ENCODE peak calls at places on chromosomes 1 and 21, in four cellular contexts. One of them, this sample, is unnamed.

GRCh38 chr1:226680653-226681052 is 58.4 kb downstream of the ITPKB start:
- DNase-seq in HepG2: no peak
- DNase-seq in GM12878: no peak
- DNase-seq in H1: no peak
- DNase-seq in this sample: no peak

GRCh38 chr1:55040083-55040952 is 970 bp downstream of the PCSK9 start:
- DNase-seq in GM12878: no peak
- DNase-seq in HepG2: no peak
- DNase-seq in H1: no peak
- DNase-seq in this sample: no peak

GRCh38 chr1:240499012-240499411 is 112.9 kb downstream of the GREM2 start:
- DNase-seq in HepG2: no peak
- DNase-seq in H1: no peak
- DNase-seq in GM12878: no peak
- DNase-seq in this sample: no peak

GRCh38 chr1:221939598-221939997 is 197.7 kb upstream of the DUSP10 start:
- DNase-seq in H1: no peak
- DNase-seq in GM12878: peak; percentile 84
- DNase-seq in HepG2: no peak
- DNase-seq in this sample: no peak

GRCh38 chr1:242455052-242455361 is 69.5 kb downstream of the PLD5 start:
- DNase-seq in GM12878: no peak
- DNase-seq in H1: no peak
- DNase-seq in HepG2: no peak
- DNase-seq in this sample: no peak

GRCh38 chr1:154729031-154729442 is 121.1 kb upstream of the ADAR start:
- DNase-seq in HepG2: peak; percentile 6
- DNase-seq in GM12878: no peak
- DNase-seq in H1: no peak
- DNase-seq in this sample: no peak

GRCh38 chr1:183896466-183897026 is 91.6 kb downstream of the RGL1 start:
- DNase-seq in H1: no peak
- DNase-seq in GM12878: no peak
- DNase-seq in HepG2: no peak
- DNase-seq in this sample: no peak

GRCh38 chr1:201091256-201091655 is 21.0 kb downstream of the CACNA1S start:
- DNase-seq in GM12878: no peak
- DNase-seq in H1: no peak
- DNase-seq in HepG2: no peak
- DNase-seq in this sample: no peak

GRCh38 chr1:84377480-84378095 is 20.7 kb upstream of the DNASE2B start:
- DNase-seq in H1: no peak
- DNase-seq in GM12878: no peak
- DNase-seq in HepG2: no peak
- DNase-seq in this sample: no peak

GRCh38 chr21:34690793-34691175 is 22.0 kb downstream of the CLIC6 start:
- DNase-seq in HepG2: no peak
- DNase-seq in H1: no peak
- DNase-seq in GM12878: no peak
- DNase-seq in this sample: no peak

GRCh38 chr21:34695434-34695833 is 26.6 kb downstream of the CLIC6 start:
- DNase-seq in H1: no peak
- DNase-seq in GM12878: peak; percentile 75
- DNase-seq in HepG2: no peak
- DNase-seq in this sample: no peak

GRCh38 chr21:34692458-34693020 is 23.7 kb downstream of the CLIC6 start:
- DNase-seq in GM12878: no peak
- DNase-seq in H1: no peak
- DNase-seq in HepG2: no peak
- DNase-seq in this sample: no peak

GRCh38 chr21:34691396-34692032 is 22.7 kb downstream of the CLIC6 start:
- DNase-seq in H1: no peak
- DNase-seq in HepG2: no peak
- DNase-seq in GM12878: no peak
- DNase-seq in this sample: no peak

GRCh38 chr21:34693192-34693810 is 24.5 kb downstream of the CLIC6 start:
- DNase-seq in H1: no peak
- DNase-seq in HepG2: peak; percentile 55
- DNase-seq in GM12878: no peak
- DNase-seq in this sample: peak; percentile 72
- TF ChIP-seq SUZ12 in H1: no peak
- TF ChIP-seq SUZ12 in HepG2: no peak
- TF ChIP-seq SUZ12 in GM12878: no peak
- TF ChIP-seq SUZ12 in this sample: no peak

GRCh38 chr1:38488162-38488898 is 371.2 kb downstream of the RRAGC start:
- DNase-seq in GM12878: no peak
- DNase-seq in HepG2: no peak
- DNase-seq in H1: no peak
- DNase-seq in this sample: no peak

GRCh38 chr1:38486115-38486514 is 373.5 kb downstream of the RRAGC start:
- DNase-seq in HepG2: no peak
- DNase-seq in H1: no peak
- DNase-seq in GM12878: no peak
- DNase-seq in this sample: no peak

GRCh38 chr1:38487398-38487797 is 372.2 kb downstream of the RRAGC start:
- DNase-seq in HepG2: no peak
- DNase-seq in GM12878: no peak
- DNase-seq in H1: no peak
- DNase-seq in this sample: no peak

DNA sequence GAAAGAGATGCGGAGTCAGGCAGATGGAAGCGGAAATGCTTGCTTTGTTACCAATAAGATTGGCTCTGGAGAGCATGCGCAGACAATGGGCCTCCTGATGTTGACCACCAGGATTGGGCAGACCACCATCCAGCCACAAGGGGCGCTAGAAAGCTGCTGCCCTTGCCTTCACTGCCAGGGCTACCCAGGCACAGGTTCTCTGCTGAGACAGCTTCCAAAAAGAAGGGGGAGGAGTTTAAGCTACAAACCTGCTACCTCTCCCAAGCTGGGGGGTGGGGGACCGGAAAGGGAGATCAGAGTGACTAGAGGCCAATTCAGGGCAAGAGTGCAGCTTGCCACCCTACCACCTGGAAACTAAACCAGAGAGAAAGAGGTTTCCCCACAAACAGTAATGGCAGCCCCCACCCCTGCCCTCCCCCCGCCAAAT is 369.7 kb downstream of the RRAGC start:
- DNase-seq in GM12878: no peak
- DNase-seq in HepG2: peak; percentile 18
- DNase-seq in H1: peak; percentile 98
- DNase-seq in this sample: peak; percentile 85
- TF ChIP-seq SP1 in GM12878: no peak
- TF ChIP-seq SP1 in HepG2: no peak
- TF ChIP-seq SP1 in H1: peak; percentile 63
- TF ChIP-seq SP1 in this sample: no peak

GRCh38 chr1:3599286-3599811 is 12.0 kb downstream of the MEGF6 start:
- DNase-seq in HepG2: no peak
- DNase-seq in H1: no peak
- DNase-seq in GM12878: no peak
- DNase-seq in this sample: no peak
- TF ChIP-seq SUZ12 in HepG2: no peak
- TF ChIP-seq SUZ12 in H1: no peak
- TF ChIP-seq SUZ12 in GM12878: no peak
- TF ChIP-seq SUZ12 in this sample: no peak

GRCh38 chr1:155912056-155912536 is 947 bp upstream of the RIT1 start:
- DNase-seq in HepG2: no peak
- DNase-seq in GM12878: no peak
- DNase-seq in H1: no peak
- DNase-seq in this sample: no peak
- TF ChIP-seq SP1 in HepG2: no peak
- TF ChIP-seq SP1 in GM12878: no peak
- TF ChIP-seq SP1 in H1: no peak
- TF ChIP-seq SP1 in this sample: no peak

This sample was measured in HEK293T.